ENCODE peak calls at places on chromosomes 3 and 15, in six cellular contexts. K is dorsolateral prefrontal cortex, J is fibroblast of mammary gland, F is brain microvascular endothelial cell, Q is MCF 10A, V is WTC11. H is an unnamed sample.

GRCh38 chr3:154192225-154192624 is 71.0 kb downstream of the ARHGEF26 start:
- DNase-seq in K (no peak), J (no peak), F (no peak), Q (no peak), V (no peak), H (no peak)

GRCh38 chr15:87489902-87490301 is 766.6 kb downstream of the NTRK3 start:
- DNase-seq in K (no peak), J (no peak), F (no peak), Q (no peak), V (no peak), H (no peak)

GRCh38 chr3:112778298-112779008 is 68.2 kb downstream of the CD200R1L start:
- DNase-seq in K (no peak), J (peak), F (peak), Q (peak), V (no peak), H (no peak)

GRCh38 chr15:83206971-83207621 is 527 bp downstream of the HDGFL3 start:
- DNase-seq in K (peak), J (no peak), F (peak), Q (peak), V (peak), H (peak)

GRCh38 chr15:42239528-42240245 is 31.6 kb upstream of the VPS39 start:
- DNase-seq in K (no peak), J (no peak), F (no peak), Q (no peak), V (no peak), H (no peak)

GRCh38 chr3:58524326-58524888 is 12.6 kb downstream of the ACOX2 start:
- DNase-seq in K (no peak), J (no peak), F (no peak), Q (no peak), V (no peak), H (no peak)

GRCh38 chr3:1251282-1252060 is 158.6 kb downstream of the CNTN6 start:
- DNase-seq in K (no peak), J (peak), F (peak), Q (peak), V (no peak), H (no peak)

GRCh38 chr15:73225358-73226015 is 143.3 kb downstream of the HCN4 start:
- DNase-seq in K (no peak), J (no peak), F (no peak), Q (peak), V (peak), H (no peak)

GRCh38 chr3:23865595-23866396 is 51.0 kb downstream of the NKIRAS1 start:
- DNase-seq in K (peak), J (peak), F (peak), Q (no peak), V (peak), H (no peak)

GRCh38 chr3:177960722-177961121 is 575.5 kb upstream of the KCNMB2 start:
- DNase-seq in K (no peak), J (no peak), F (no peak), Q (no peak), V (no peak), H (no peak)

GRCh38 chr15:101258238-101259144 is 6.6 kb upstream of the CHSY1 start:
- DNase-seq in K (peak), J (peak), F (peak), Q (peak), V (peak), H (no peak)

GRCh38 chr3:143677420-143677819 is 170.8 kb downstream of the SLC9A9 start:
- DNase-seq in K (no peak), J (no peak), F (no peak), Q (no peak), V (no peak), H (no peak)

GRCh38 chr15:90529008-90529368 is 735 bp upstream of the CRTC3 start:
- DNase-seq in K (no peak), J (no peak), F (no peak), Q (no peak), V (no peak), H (no peak)

GRCh38 chr3:30273304-30274072 is 332.9 kb upstream of the TGFBR2 start:
- DNase-seq in K (no peak), J (peak), F (no peak), Q (no peak), V (no peak), H (no peak)

GRCh38 chr3:47578119-47578630 is 490 bp downstream of the CSPG5 start:
- DNase-seq in K (no peak), J (no peak), F (no peak), Q (no peak), V (peak), H (peak)

GRCh38 chr3:114799789-114800188 is 347.3 kb downstream of the ZBTB20 start:
- DNase-seq in K (no peak), J (peak), F (no peak), Q (no peak), V (no peak), H (no peak)

GRCh38 chr3:17260257-17260656 is 375.5 kb downstream of the PLCL2 start:
- DNase-seq in K (no peak), J (no peak), F (no peak), Q (no peak), V (no peak), H (no peak)

GRCh38 chr3:98594630-98594961 is 1.2 kb upstream of the CPOX start:
- DNase-seq in K (no peak), J (no peak), F (no peak), Q (no peak), V (no peak), H (no peak)

GRCh38 chr3:127690106-127690505 is 17.4 kb downstream of the ABTB1 start:
- DNase-seq in K (peak), J (peak), F (peak), Q (no peak), V (no peak), H (no peak)

GRCh38 chr15:81909229-81910087 is 136.4 kb downstream of the MEX3B start:
- DNase-seq in K (no peak), J (no peak), F (no peak), Q (no peak), V (no peak), H (no peak)

GRCh38 chr15:75232826-75233503 is 25.2 kb upstream of the GOLGA6C start:
- DNase-seq in K (no peak), J (no peak), F (no peak), Q (no peak), V (no peak), H (no peak)

GRCh38 chr3:113219605-113220300 is 8.4 kb downstream of the BOC start:
- DNase-seq in K (no peak), J (no peak), F (no peak), Q (no peak), V (no peak), H (no peak)

GRCh38 chr15:36605626-36606263 is 26.3 kb downstream of the CDIN1 start:
- DNase-seq in K (no peak), J (no peak), F (no peak), Q (no peak), V (no peak), H (no peak)

GRCh38 chr3:127407026-127407939 is 119.4 kb upstream of the PRR20G start:
- DNase-seq in K (no peak), J (no peak), F (no peak), Q (no peak), V (no peak), H (no peak)

GRCh38 chr3:138423316-138423715 is 11.1 kb upstream of the ESYT3 start:
- DNase-seq in K (no peak), J (no peak), F (no peak), Q (no peak), V (no peak), H (no peak)

GRCh38 chr3:138429665-138430064 is 4.8 kb upstream of the ESYT3 start:
- DNase-seq in K (no peak), J (no peak), F (no peak), Q (no peak), V (no peak), H (no peak)

GRCh38 chr3:138426211-138426610 is 8.2 kb upstream of the ESYT3 start:
- DNase-seq in K (no peak), J (peak), F (no peak), Q (no peak), V (no peak), H (no peak)
- TF ChIP-seq CTCF in K (peak), J (peak), F (peak), Q (no peak), V (no peak), H (peak)

DNA sequence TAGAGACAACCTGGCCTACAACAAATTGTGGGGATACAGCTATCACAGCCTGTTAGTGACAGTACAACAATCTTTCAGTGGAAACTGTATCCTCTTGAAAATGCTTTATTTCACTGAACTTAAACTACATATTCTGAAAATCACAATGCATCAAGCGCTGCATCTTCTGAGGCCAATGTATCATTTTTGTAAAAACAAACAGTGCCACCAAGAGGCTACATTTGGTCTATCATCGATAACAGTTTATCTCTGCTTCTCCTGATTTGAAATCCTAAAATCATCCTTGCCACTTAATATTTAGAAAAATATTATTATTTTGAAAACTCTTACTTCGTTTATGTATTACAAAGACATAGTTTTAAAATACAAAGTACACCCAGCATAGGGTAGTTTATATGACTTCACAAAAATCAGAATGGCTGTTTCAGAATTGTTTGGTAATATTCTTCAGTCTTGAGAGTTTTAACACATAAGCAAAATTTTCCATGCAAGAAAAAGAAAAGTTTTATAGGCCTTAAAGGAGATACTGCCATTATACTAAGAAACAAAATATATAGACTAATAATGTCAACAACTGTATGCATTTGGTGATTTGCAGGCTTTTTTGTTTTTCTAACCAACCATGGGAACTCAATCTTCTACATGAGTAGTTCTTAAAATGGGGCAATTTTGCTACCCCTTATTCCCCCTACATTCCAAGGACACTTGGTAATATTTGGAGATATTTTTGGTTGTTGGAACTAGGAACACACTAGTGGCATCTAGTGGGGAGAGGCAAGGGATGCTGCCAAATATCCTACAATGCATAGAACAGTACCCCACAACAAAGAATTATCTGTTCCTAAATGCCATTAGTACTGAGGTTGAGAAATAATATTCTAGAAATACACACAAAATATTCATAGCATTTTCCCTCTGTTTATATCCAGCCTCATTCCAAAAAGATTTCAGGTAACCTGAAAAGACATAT is 42.3 kb downstream of the WDR72 start:
- DNase-seq in K (no peak), J (peak), F (peak), Q (peak), V (no peak), H (no peak)
- TF ChIP-seq CTCF in K (peak), J (peak), F (peak), Q (peak), V (no peak), H (peak)

DNA sequence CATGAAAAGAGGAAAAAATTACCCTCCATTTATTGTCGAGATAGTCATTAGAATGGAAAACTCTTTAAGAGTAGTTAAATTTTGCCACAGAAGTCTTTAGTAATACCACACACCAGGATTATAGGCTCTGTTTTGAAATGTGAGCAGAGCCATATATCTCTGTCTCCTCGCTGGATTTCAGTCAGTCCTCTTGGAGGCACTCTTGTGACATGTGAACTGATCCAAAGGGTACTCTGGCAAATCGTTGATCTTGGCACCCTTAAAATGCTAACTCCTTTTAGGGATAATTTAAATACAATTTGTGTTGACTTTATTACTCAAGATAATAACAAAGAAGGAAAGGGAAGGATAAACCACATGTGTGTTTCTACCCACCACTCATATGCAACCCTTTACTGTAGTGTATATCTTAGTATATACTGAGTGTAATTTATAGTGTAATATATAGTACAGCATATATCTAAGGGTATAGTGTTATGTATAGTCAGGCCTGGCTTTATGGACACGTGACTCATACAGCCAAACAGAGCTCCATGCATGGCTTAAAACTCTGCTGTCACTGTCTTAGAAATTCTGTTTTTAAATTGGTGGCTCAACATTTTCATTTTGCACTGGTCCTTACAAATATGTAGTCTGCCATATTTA is 12.3 kb upstream of the KPNA4 start:
- DNase-seq in K (no peak), J (peak), F (peak), Q (peak), V (no peak), H (no peak)
- TF ChIP-seq CTCF in K (no peak), J (peak), F (peak), Q (no peak), V (no peak), H (peak)

GRCh38 chr3:43995078-43995928 is 246.4 kb upstream of the TOPAZ1 start:
- DNase-seq in K (peak), J (peak), F (no peak), Q (peak), V (peak), H (no peak)
- TF ChIP-seq CTCF in K (no peak), J (no peak), F (no peak), Q (no peak), V (no peak), H (no peak)

DNA sequence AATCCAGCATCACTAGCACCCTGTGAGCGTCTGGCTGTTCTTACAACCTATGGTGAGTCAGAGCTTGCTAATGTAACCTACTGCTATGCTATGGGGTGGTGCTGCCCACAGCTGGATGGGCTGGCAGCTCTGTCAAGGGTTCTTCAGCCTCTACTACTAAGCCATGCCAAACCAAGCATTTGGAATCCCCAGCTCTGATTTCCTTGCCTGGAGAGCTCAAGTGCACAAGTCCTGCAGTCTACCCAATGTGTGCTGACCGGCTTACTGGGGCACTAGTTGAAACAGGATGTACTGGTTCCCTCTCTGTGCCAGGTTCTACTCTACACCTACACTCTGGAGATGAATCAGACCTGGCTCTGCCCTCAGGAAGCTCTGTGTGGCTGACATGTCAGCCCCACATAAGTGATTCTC is 4.2 kb downstream of the TEX264 start:
- DNase-seq in K (peak), J (peak), F (no peak), Q (peak), V (no peak), H (no peak)
- TF ChIP-seq CTCF in K (no peak), J (no peak), F (no peak), Q (no peak), V (no peak), H (no peak)

DNA sequence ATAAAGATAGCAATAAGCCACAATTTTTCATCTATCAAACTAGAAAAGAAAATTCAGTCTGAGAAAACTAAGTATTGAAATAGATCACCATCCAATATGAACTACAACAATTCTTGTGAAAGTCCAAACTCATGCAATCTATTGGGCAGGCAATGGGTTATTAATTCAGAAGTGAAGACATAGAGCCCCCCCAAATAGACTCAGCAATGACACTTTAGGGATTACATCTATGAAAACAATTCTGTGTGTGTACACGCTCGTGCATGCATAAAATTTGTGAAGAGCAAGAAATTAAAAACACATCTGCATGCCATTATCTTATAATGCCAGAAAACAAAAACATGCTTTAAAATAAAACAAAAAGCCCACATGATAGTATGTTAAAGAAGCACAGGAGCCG is 151.3 kb downstream of the NR1I2 start:
- DNase-seq in K (no peak), J (no peak), F (no peak), Q (no peak), V (no peak), H (no peak)
- TF ChIP-seq CTCF in K (no peak), J (no peak), F (no peak), Q (no peak), V (no peak), H (no peak)

GRCh38 chr3:50983887-50984286 is 309.2 kb downstream of the DOCK3 start:
- DNase-seq in K (no peak), J (no peak), F (no peak), Q (no peak), V (no peak), H (no peak)
- TF ChIP-seq CTCF in K (no peak), J (no peak), F (no peak), Q (no peak), V (no peak), H (no peak)

GRCh38 chr3:61894988-61895935 is 333.9 kb downstream of the PTPRG start:
- DNase-seq in K (no peak), J (peak), F (peak), Q (peak), V (no peak), H (no peak)
- TF ChIP-seq CTCF in K (no peak), J (peak), F (peak), Q (no peak), V (no peak), H (no peak)

GRCh38 chr3:124769462-124769861 is 39.2 kb downstream of the UMPS start:
- DNase-seq in K (no peak), J (no peak), F (no peak), Q (no peak), V (no peak), H (no peak)

GRCh38 chr3:124770341-124771082 is 40.3 kb downstream of the UMPS start:
- DNase-seq in K (no peak), J (no peak), F (no peak), Q (no peak), V (no peak), H (no peak)

GRCh38 chr3:124767691-124768090 is 37.4 kb downstream of the UMPS start:
- DNase-seq in K (no peak), J (no peak), F (no peak), Q (no peak), V (no peak), H (no peak)

GRCh38 chr3:124767259-124767658 is 37.0 kb downstream of the UMPS start:
- DNase-seq in K (no peak), J (no peak), F (no peak), Q (no peak), V (no peak), H (no peak)

GRCh38 chr3:124768812-124769211 is 38.6 kb downstream of the UMPS start:
- DNase-seq in K (no peak), J (no peak), F (no peak), Q (peak), V (peak), H (no peak)
- TF ChIP-seq CTCF in K (no peak), J (peak), F (peak), Q (peak), V (no peak), H (peak)

DNA sequence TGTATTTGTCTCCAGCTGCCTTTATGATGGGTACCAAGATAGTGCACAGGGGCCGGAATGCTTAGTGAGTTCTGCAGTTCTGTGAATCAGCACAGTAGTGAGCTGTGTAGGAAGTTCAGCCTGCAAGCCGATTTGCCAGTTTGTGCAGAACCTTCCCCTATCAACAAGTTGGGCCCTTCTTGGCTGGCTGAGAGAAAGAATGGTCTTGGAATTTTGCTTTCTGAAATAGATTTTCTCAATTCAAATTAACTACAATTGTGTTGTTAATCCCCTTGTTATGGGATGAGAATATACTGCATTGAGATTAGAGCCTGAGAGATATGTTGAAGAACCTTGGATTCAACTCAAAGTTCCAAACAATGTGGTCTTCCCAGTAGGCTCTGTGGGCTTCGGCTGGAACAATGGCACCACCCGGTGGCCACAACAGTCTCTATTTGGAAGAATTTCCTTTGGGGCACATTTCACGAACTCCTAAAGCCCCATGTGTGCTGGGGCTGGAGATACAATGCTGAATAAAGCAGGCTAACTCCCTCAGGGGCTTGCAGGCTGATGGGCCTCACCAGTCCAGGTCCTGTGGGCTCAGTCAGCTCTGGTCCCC is 59.1 kb downstream of the TRIM42 start:
- DNase-seq in K (peak), J (peak), F (peak), Q (peak), V (peak), H (peak)
- TF ChIP-seq CTCF in K (peak), J (peak), F (peak), Q (peak), V (peak), H (peak)

H was measured in progenitor cell of endocrine pancreas.